ENCODE peak calls at places on chromosome 13, in seven cellular contexts. P is MV-4-11; Q is CD8-positive, alpha-beta memory T cell; I is CD8-positive, alpha-beta T cell; Z is HCT116; S is fibroblast of lung; B is choroid plexus epithelial cell. L is an unnamed sample.
A peak's percentile ranks its signal among the peaks of the same experiment; 100 is the strongest.

GRCh38 chr13:37646531-37646930 is 48.0 kb upstream of the POSTN start:
- DNase-seq in P (no peak), Q (no peak), I (no peak), Z (no peak), S (no peak), B (no peak), L (no peak)

GRCh38 chr13:23966691-23967615 is 69.7 kb upstream of the C1QTNF9B start:
- DNase-seq in P (no peak), Q (peak; percentile 47), I (no peak), Z (no peak), S (peak; percentile 28), B (peak; percentile 41), L (no peak)

GRCh38 chr13:60959427-60959826 is 456.2 kb downstream of the PCDH20 start:
- DNase-seq in P (no peak), Q (no peak), I (no peak), Z (no peak), S (no peak), B (no peak), L (no peak)

GRCh38 chr13:63163903-63164302 is 1748.3 kb upstream of the PCDH20 start:
- DNase-seq in P (no peak), Q (no peak), I (no peak), Z (no peak), S (no peak), B (no peak), L (no peak)

GRCh38 chr13:21579754-21580316 is 24.1 kb downstream of the MICU2 start:
- DNase-seq in P (peak; percentile 83), Q (peak; percentile 51), I (no peak), Z (no peak), S (no peak), B (no peak), L (no peak)

GRCh38 chr13:76953921-76954320 is 5.6 kb downstream of the ACOD1 start:
- DNase-seq in P (no peak), Q (no peak), I (no peak), Z (no peak), S (no peak), B (no peak), L (no peak)

GRCh38 chr13:42114912-42115311 is 66.5 kb downstream of the DGKH start:
- DNase-seq in P (peak; percentile 31), Q (no peak), I (no peak), Z (no peak), S (no peak), B (no peak), L (no peak)

GRCh38 chr13:101545521-101545920 is 93.0 kb downstream of the ITGBL1 start:
- DNase-seq in P (no peak), Q (no peak), I (no peak), Z (no peak), S (peak; percentile 25), B (peak; percentile 75), L (no peak)

GRCh38 chr13:65368832-65369231 is 1861.3 kb downstream of the PCDH9 start:
- DNase-seq in P (no peak), Q (no peak), I (no peak), Z (no peak), S (no peak), B (no peak), L (no peak)

GRCh38 chr13:41137951-41138350 is 5.3 kb upstream of the KBTBD6 start:
- DNase-seq in P (no peak), Q (no peak), I (no peak), Z (no peak), S (peak; percentile 23), B (peak; percentile 48), L (no peak)

GRCh38 chr13:51689597-51689996 is 105.3 kb downstream of the WDFY2 start:
- DNase-seq in P (no peak), Q (no peak), I (no peak), Z (no peak), S (no peak), B (no peak), L (no peak)

GRCh38 chr13:23811366-23812027 is 77.7 kb downstream of the MIPEP start:
- DNase-seq in P (peak; percentile 21), Q (no peak), I (no peak), Z (no peak), S (no peak), B (no peak), L (no peak)

GRCh38 chr13:42893346-42893745 is 98.7 kb downstream of the EPSTI1 start:
- DNase-seq in P (peak; percentile 54), Q (no peak), I (no peak), Z (no peak), S (peak; percentile 69), B (peak; percentile 81), L (no peak)

GRCh38 chr13:76474356-76474755 is 411.8 kb downstream of the KCTD12 start:
- DNase-seq in P (no peak), Q (no peak), I (no peak), Z (no peak), S (peak; percentile 53), B (peak; percentile 57), L (no peak)

GRCh38 chr13:82800391-82800790 is 1081.9 kb downstream of the SLITRK1 start:
- DNase-seq in P (no peak), Q (no peak), I (no peak), Z (no peak), S (peak; percentile 4), B (peak; percentile 10), L (no peak)

GRCh38 chr13:22316494-22317025 is 645.7 kb downstream of the FGF9 start:
- DNase-seq in P (peak; percentile 62), Q (no peak), I (no peak), Z (no peak), S (no peak), B (no peak), L (no peak)

GRCh38 chr13:19888799-19889198 is 25.4 kb upstream of the ZMYM5 start:
- DNase-seq in P (peak; percentile 5), Q (peak; percentile 5), I (no peak), Z (no peak), S (peak; percentile 50), B (peak; percentile 55), L (no peak)